ENCODE peak calls at places on chromosomes 16 and 17, in nine cellular contexts. Q is RWPE1; N is right lobe of liver; C is dermis microvascular lymphatic vessel endothelial cell; X is sigmoid colon; Z is NCI-H226; M is Right ventricle myocardium superior; F is activated effector memory CD4-positive, alpha-beta T cell treated with anti-CD3 and anti-CD28 coated beads, Interleukin-2, amount 50 U/mL, for 16 hours; K is EL. P is an unnamed sample.
A peak's percentile ranks its signal among the peaks of the same experiment; 100 is the strongest.

GRCh38 chr17:73308017-73308823 is 3.6 kb downstream of the CDC42EP4 start:
- DNase-seq in Z (peak; percentile 92), M (peak; percentile 82), Q (peak; percentile 84), N (peak; percentile 96), C (no peak), F (no peak), K (peak; percentile 96), X (peak; percentile 92), P (peak; percentile 70)

GRCh38 chr17:81681672-81682071 is 1.9 kb downstream of the ARL16 start:
- DNase-seq in Z (no peak), K (no peak), C (no peak), F (no peak), Q (no peak), X (no peak), M (peak; percentile 45), N (no peak), P (no peak)

GRCh38 chr17:83073389-83074063 is 5.9 kb upstream of the METRNL start:
- DNase-seq in Q (peak; percentile 73), N (no peak), F (no peak), C (no peak), M (peak; percentile 73), X (no peak), K (no peak), Z (peak; percentile 91), P (peak; percentile 77)

GRCh38 chr16:11297492-11298142 is 16.5 kb upstream of the PRM1 start:
- DNase-seq in Z (no peak), K (peak; percentile 52), C (no peak), N (peak; percentile 70), M (peak; percentile 87), F (peak; percentile 85), Q (no peak), X (peak; percentile 90), P (peak; percentile 66)

GRCh38 chr17:4944163-4944553 is 4.1 kb downstream of the RNF167 start:
- DNase-seq in C (no peak), N (no peak), K (no peak), X (no peak), F (peak; percentile 83), Z (peak; percentile 81), Q (no peak), M (no peak), P (no peak)

GRCh38 chr17:54261465-54261864 is 438.7 kb downstream of the KIF2B start:
- DNase-seq in M (no peak), Q (no peak), C (no peak), K (no peak), F (no peak), X (no peak), Z (no peak), N (no peak), P (no peak)

GRCh38 chr16:52873997-52874500 is 178.6 kb downstream of the CHD9NB start:
- DNase-seq in K (no peak), M (no peak), N (no peak), C (no peak), Q (no peak), X (no peak), Z (no peak), F (no peak), P (no peak)

GRCh38 chr16:81921415-81921814 is 89.9 kb downstream of the SDR42E1 start:
- DNase-seq in X (peak; percentile 63), M (no peak), C (no peak), Q (no peak), Z (no peak), N (peak; percentile 60), F (no peak), K (no peak), P (no peak)

GRCh38 chr16:87586201-87586782 is 16.0 kb upstream of the JPH3 start:
- DNase-seq in Q (no peak), M (no peak), C (no peak), K (no peak), X (no peak), N (no peak), F (no peak), Z (no peak), P (no peak)

GRCh38 chr17:32141690-32142037 is 638 bp upstream of the RHOT1 start:
- DNase-seq in M (no peak), N (no peak), C (no peak), X (no peak), F (no peak), Q (no peak), Z (no peak), K (no peak), P (no peak)

GRCh38 chr17:77322534-77323412 is 182.0 kb downstream of the SEC14L1 start:
- DNase-seq in Q (peak; percentile 93), X (peak; percentile 95), K (peak; percentile 99), C (peak; percentile 38), Z (peak; percentile 98), N (peak; percentile 62), F (peak; percentile 56), M (peak; percentile 89), P (peak; percentile 99)

GRCh38 chr17:17971431-17972125 is 622 bp downstream of the TOM1L2 start:
- DNase-seq in N (peak; percentile 68), C (no peak), Z (no peak), F (no peak), K (peak; percentile 23), X (peak; percentile 74), Q (no peak), M (no peak), P (peak; percentile 33)

GRCh38 chr17:14793237-14793636 is 471.9 kb downstream of the PMP22 start:
- DNase-seq in Z (no peak), K (peak; percentile 80), Q (no peak), F (no peak), M (no peak), X (no peak), N (no peak), C (no peak), P (peak; percentile 58)

GRCh38 chr16:70737377-70738082 is 51.7 kb upstream of the MTSS2 start:
- DNase-seq in Z (no peak), K (peak; percentile 88), M (peak; percentile 86), C (peak; percentile 28), N (peak; percentile 86), F (peak; percentile 83), Q (no peak), X (peak; percentile 91), P (peak; percentile 14)

GRCh38 chr16:78184554-78185183 is 85.2 kb downstream of the WWOX start:
- DNase-seq in C (no peak), X (no peak), F (no peak), M (no peak), Q (no peak), K (no peak), Z (no peak), N (no peak), P (peak; percentile 30)

GRCh38 chr17:49343273-49343672 is 18.8 kb downstream of the ZNF652 start:
- DNase-seq in M (no peak), N (no peak), F (no peak), K (peak; percentile 68), X (no peak), Q (no peak), C (no peak), Z (no peak), P (peak; percentile 15)

GRCh38 chr17:2814499-2815341 is 18.5 kb downstream of the RAP1GAP2 start:
- DNase-seq in Z (no peak), K (no peak), C (no peak), M (peak; percentile 60), Q (no peak), X (no peak), F (peak; percentile 97), N (no peak), P (peak; percentile 73)

GRCh38 chr17:77371888-77372443 is 231.2 kb downstream of the SEC14L1 start:
- DNase-seq in Z (no peak), K (no peak), N (no peak), F (no peak), X (no peak), Q (no peak), M (peak; percentile 41), C (no peak), P (no peak)

GRCh38 chr16:17343028-17343427 is 127.7 kb downstream of the XYLT1 start:
- DNase-seq in X (no peak), Q (no peak), Z (no peak), K (no peak), M (no peak), N (no peak), F (no peak), C (no peak), P (no peak)

GRCh38 chr17:77907497-77908120 is 50.9 kb upstream of the TNRC6C start:
- DNase-seq in X (peak; percentile 55), M (no peak), K (no peak), N (no peak), Q (no peak), Z (no peak), C (no peak), F (no peak), P (no peak)

GRCh38 chr16:66751992-66752322 is 548 bp upstream of the DYNC1LI2 start:
- DNase-seq in Z (no peak), F (no peak), Q (no peak), M (no peak), K (no peak), X (no peak), N (no peak), C (no peak), P (no peak)

GRCh38 chr16:81094771-81095251 is 1.4 kb downstream of the GCSH start:
- DNase-seq in F (no peak), M (no peak), K (peak; percentile 20), Q (no peak), N (peak; percentile 52), Z (no peak), C (peak; percentile 20), X (no peak), P (no peak)

GRCh38 chr17:53150101-53150698 is 672.5 kb upstream of the KIF2B start:
- DNase-seq in Q (peak; percentile 2), N (no peak), Z (no peak), C (peak; percentile 18), M (no peak), K (no peak), F (no peak), X (no peak), P (no peak)

GRCh38 chr16:27813591-27813990 is 249.9 kb downstream of the GSG1L start:
- DNase-seq in C (no peak), Q (no peak), X (peak; percentile 42), F (peak; percentile 13), Z (no peak), K (no peak), N (peak; percentile 11), M (no peak), P (no peak)

GRCh38 chr16:68091604-68092261 is 6.6 kb downstream of the NFATC3 start:
- DNase-seq in Z (peak; percentile 80), X (no peak), Q (peak; percentile 68), F (no peak), K (peak; percentile 64), M (no peak), C (no peak), N (no peak), P (no peak)

GRCh38 chr17:43418441-43419374 is 19.9 kb downstream of the ARL4D start:
- DNase-seq in M (peak; percentile 70), K (peak; percentile 96), F (no peak), X (peak; percentile 92), Z (peak; percentile 85), Q (peak; percentile 93), N (no peak), C (no peak), P (peak; percentile 91)

GRCh38 chr16:62088731-62089410 is 52.6 kb upstream of the CDH8 start:
- DNase-seq in M (no peak), Q (no peak), F (no peak), C (no peak), X (no peak), Z (no peak), K (no peak), N (no peak), P (no peak)

GRCh38 chr16:78742501-78743283 is 643.2 kb downstream of the WWOX start:
- DNase-seq in K (no peak), Q (no peak), C (no peak), F (peak; percentile 93), Z (no peak), N (no peak), M (no peak), X (no peak), P (peak; percentile 91)

GRCh38 chr17:57605734-57606105 is 139.4 kb downstream of the CCDC182 start:
- DNase-seq in C (no peak), M (no peak), Z (no peak), K (no peak), N (no peak), X (no peak), F (no peak), Q (no peak), P (no peak)